ENCODE peak calls at places on chromosomes 4 and X, in four cellular contexts. One of them, this sample, is unnamed.

GRCh38 chrX:132482632-132483031 is 6.2 kb downstream of the MBNL3 start:
- DNase-seq in naive thymus-derived CD8-positive, alpha-beta T cell: no peak
- DNase-seq in stimulated activated CD8-positive, alpha-beta memory T cell treated with anti-CD3 and anti-CD28 coated beads, Interleukin-15, amount 100 ng/mL, for 24 hours: no peak
- DNase-seq in adrenal gland: no peak
- DNase-seq in this sample: no peak

GRCh38 chr4:162475221-162475620 is 311.4 kb upstream of the FSTL5 start:
- DNase-seq in stimulated activated CD8-positive, alpha-beta memory T cell treated with anti-CD3 and anti-CD28 coated beads, Interleukin-15, amount 100 ng/mL, for 24 hours: no peak
- DNase-seq in adrenal gland: no peak
- DNase-seq in naive thymus-derived CD8-positive, alpha-beta T cell: no peak
- DNase-seq in this sample: no peak

GRCh38 chr4:55358668-55359067 is 12.6 kb downstream of the SRD5A3 start:
- DNase-seq in stimulated activated CD8-positive, alpha-beta memory T cell treated with anti-CD3 and anti-CD28 coated beads, Interleukin-15, amount 100 ng/mL, for 24 hours: no peak
- DNase-seq in naive thymus-derived CD8-positive, alpha-beta T cell: no peak
- DNase-seq in adrenal gland: no peak
- DNase-seq in this sample: no peak

GRCh38 chrX:11319689-11320302 is 26.6 kb downstream of the AMELX start:
- DNase-seq in naive thymus-derived CD8-positive, alpha-beta T cell: no peak
- DNase-seq in stimulated activated CD8-positive, alpha-beta memory T cell treated with anti-CD3 and anti-CD28 coated beads, Interleukin-15, amount 100 ng/mL, for 24 hours: no peak
- DNase-seq in adrenal gland: no peak
- DNase-seq in this sample: no peak

GRCh38 chr4:76302856-76303438 is 3.6 kb upstream of the STBD1 start:
- DNase-seq in stimulated activated CD8-positive, alpha-beta memory T cell treated with anti-CD3 and anti-CD28 coated beads, Interleukin-15, amount 100 ng/mL, for 24 hours: no peak
- DNase-seq in adrenal gland: no peak
- DNase-seq in naive thymus-derived CD8-positive, alpha-beta T cell: no peak
- DNase-seq in this sample: no peak

GRCh38 chr4:103450693-103451092 is 252.6 kb upstream of the CENPE start:
- DNase-seq in adrenal gland: no peak
- DNase-seq in stimulated activated CD8-positive, alpha-beta memory T cell treated with anti-CD3 and anti-CD28 coated beads, Interleukin-15, amount 100 ng/mL, for 24 hours: no peak
- DNase-seq in naive thymus-derived CD8-positive, alpha-beta T cell: no peak
- DNase-seq in this sample: no peak

GRCh38 chr4:26235500-26235899 is 85.3 kb upstream of the RBPJ start:
- DNase-seq in naive thymus-derived CD8-positive, alpha-beta T cell: no peak
- DNase-seq in stimulated activated CD8-positive, alpha-beta memory T cell treated with anti-CD3 and anti-CD28 coated beads, Interleukin-15, amount 100 ng/mL, for 24 hours: no peak
- DNase-seq in adrenal gland: peak; percentile 9
- DNase-seq in this sample: no peak

GRCh38 chrX:153731845-153732215 is 7.2 kb downstream of the ABCD1 start:
- DNase-seq in adrenal gland: no peak
- DNase-seq in stimulated activated CD8-positive, alpha-beta memory T cell treated with anti-CD3 and anti-CD28 coated beads, Interleukin-15, amount 100 ng/mL, for 24 hours: no peak
- DNase-seq in naive thymus-derived CD8-positive, alpha-beta T cell: no peak
- DNase-seq in this sample: no peak

GRCh38 chr4:6516762-6517161 is 44.3 kb upstream of the PPP2R2C start:
- DNase-seq in adrenal gland: no peak
- DNase-seq in naive thymus-derived CD8-positive, alpha-beta T cell: no peak
- DNase-seq in stimulated activated CD8-positive, alpha-beta memory T cell treated with anti-CD3 and anti-CD28 coated beads, Interleukin-15, amount 100 ng/mL, for 24 hours: no peak
- DNase-seq in this sample: no peak

GRCh38 chr4:139791681-139792080 is 126.1 kb downstream of the MGST2 start:
- DNase-seq in naive thymus-derived CD8-positive, alpha-beta T cell: no peak
- DNase-seq in adrenal gland: no peak
- DNase-seq in stimulated activated CD8-positive, alpha-beta memory T cell treated with anti-CD3 and anti-CD28 coated beads, Interleukin-15, amount 100 ng/mL, for 24 hours: no peak
- DNase-seq in this sample: no peak